ENCODE peak calls at places on chromosomes 16 and 17, in eight cellular contexts. One of them, this sample, is unnamed.

GRCh38 chr16:53600076-53600475 is 97.1 kb upstream of the AKTIP start:
- DNase-seq in T-helper 1 cell: no peak
- DNase-seq in omental fat pad: no peak
- DNase-seq in A673: no peak
- DNase-seq in heart left ventricle: no peak
- DNase-seq in NAMALWA: no peak
- DNase-seq in fibroblast of the aortic adventitia: no peak
- DNase-seq in foreskin fibroblast: no peak
- DNase-seq in this sample: no peak

GRCh38 chr16:64094992-64095579 is 1026.8 kb downstream of the CDH11 start:
- DNase-seq in NAMALWA: no peak
- DNase-seq in omental fat pad: no peak
- DNase-seq in foreskin fibroblast: peak
- DNase-seq in T-helper 1 cell: no peak
- DNase-seq in heart left ventricle: no peak
- DNase-seq in fibroblast of the aortic adventitia: no peak
- DNase-seq in A673: no peak
- DNase-seq in this sample: no peak

GRCh38 chr16:4700380-4700996 is 7.1 kb downstream of the NUDT16L1 start:
- DNase-seq in foreskin fibroblast: no peak
- DNase-seq in T-helper 1 cell: no peak
- DNase-seq in NAMALWA: no peak
- DNase-seq in omental fat pad: no peak
- DNase-seq in fibroblast of the aortic adventitia: no peak
- DNase-seq in heart left ventricle: no peak
- DNase-seq in A673: no peak
- DNase-seq in this sample: no peak

GRCh38 chr17:17711708-17712141 is 30.5 kb downstream of the RAI1 start:
- DNase-seq in A673: no peak
- DNase-seq in NAMALWA: no peak
- DNase-seq in T-helper 1 cell: no peak
- DNase-seq in heart left ventricle: no peak
- DNase-seq in fibroblast of the aortic adventitia: no peak
- DNase-seq in foreskin fibroblast: peak
- DNase-seq in omental fat pad: no peak
- DNase-seq in this sample: no peak

GRCh38 chr16:54402270-54402669 is 115.7 kb upstream of the IRX3 start:
- DNase-seq in T-helper 1 cell: no peak
- DNase-seq in NAMALWA: no peak
- DNase-seq in foreskin fibroblast: peak
- DNase-seq in heart left ventricle: peak
- DNase-seq in A673: no peak
- DNase-seq in omental fat pad: no peak
- DNase-seq in fibroblast of the aortic adventitia: peak
- DNase-seq in this sample: no peak

GRCh38 chr17:77208856-77209255 is 68.1 kb downstream of the SEC14L1 start:
- DNase-seq in T-helper 1 cell: no peak
- DNase-seq in A673: no peak
- DNase-seq in NAMALWA: no peak
- DNase-seq in fibroblast of the aortic adventitia: no peak
- DNase-seq in omental fat pad: no peak
- DNase-seq in heart left ventricle: no peak
- DNase-seq in foreskin fibroblast: no peak
- DNase-seq in this sample: no peak

GRCh38 chr17:17890773-17891759 is 54.3 kb upstream of the SREBF1 start:
- DNase-seq in NAMALWA: peak
- DNase-seq in A673: peak
- DNase-seq in T-helper 1 cell: no peak
- DNase-seq in foreskin fibroblast: peak
- DNase-seq in heart left ventricle: peak
- DNase-seq in fibroblast of the aortic adventitia: peak
- DNase-seq in omental fat pad: no peak
- DNase-seq in this sample: peak

GRCh38 chr16:85553436-85554113 is 59.5 kb upstream of the GSE1 start:
- DNase-seq in fibroblast of the aortic adventitia: peak
- DNase-seq in T-helper 1 cell: no peak
- DNase-seq in foreskin fibroblast: peak
- DNase-seq in NAMALWA: peak
- DNase-seq in heart left ventricle: peak
- DNase-seq in omental fat pad: no peak
- DNase-seq in A673: peak
- DNase-seq in this sample: peak

GRCh38 chr16:66717112-66717675 is 20.7 kb upstream of the CMTM4 start:
- DNase-seq in A673: peak
- DNase-seq in T-helper 1 cell: no peak
- DNase-seq in heart left ventricle: peak
- DNase-seq in omental fat pad: no peak
- DNase-seq in foreskin fibroblast: peak
- DNase-seq in fibroblast of the aortic adventitia: no peak
- DNase-seq in NAMALWA: peak
- DNase-seq in this sample: peak

GRCh38 chr17:44972953-44973352 is 4.8 kb upstream of the C1QL1 start:
- DNase-seq in heart left ventricle: no peak
- DNase-seq in omental fat pad: no peak
- DNase-seq in foreskin fibroblast: peak
- DNase-seq in T-helper 1 cell: no peak
- DNase-seq in NAMALWA: no peak
- DNase-seq in fibroblast of the aortic adventitia: peak
- DNase-seq in A673: no peak
- DNase-seq in this sample: no peak

GRCh38 chr16:27149986-27150385 is 53.3 kb upstream of the KDM8 start:
- DNase-seq in fibroblast of the aortic adventitia: no peak
- DNase-seq in heart left ventricle: no peak
- DNase-seq in foreskin fibroblast: no peak
- DNase-seq in NAMALWA: no peak
- DNase-seq in A673: no peak
- DNase-seq in omental fat pad: no peak
- DNase-seq in T-helper 1 cell: no peak
- DNase-seq in this sample: no peak

GRCh38 chr16:28572659-28573510 is 19.2 kb downstream of the SGF29 start:
- DNase-seq in fibroblast of the aortic adventitia: peak
- DNase-seq in A673: no peak
- DNase-seq in T-helper 1 cell: no peak
- DNase-seq in omental fat pad: no peak
- DNase-seq in NAMALWA: no peak
- DNase-seq in heart left ventricle: peak
- DNase-seq in foreskin fibroblast: no peak
- DNase-seq in this sample: no peak

GRCh38 chr17:34781571-34782108 is 179.6 kb downstream of the CCT6B start:
- DNase-seq in T-helper 1 cell: no peak
- DNase-seq in NAMALWA: no peak
- DNase-seq in A673: peak
- DNase-seq in heart left ventricle: no peak
- DNase-seq in fibroblast of the aortic adventitia: no peak
- DNase-seq in omental fat pad: no peak
- DNase-seq in foreskin fibroblast: peak
- DNase-seq in this sample: peak

GRCh38 chr17:27038676-27039075 is 255.2 kb upstream of the WSB1 start:
- DNase-seq in heart left ventricle: no peak
- DNase-seq in fibroblast of the aortic adventitia: no peak
- DNase-seq in foreskin fibroblast: no peak
- DNase-seq in T-helper 1 cell: no peak
- DNase-seq in NAMALWA: peak
- DNase-seq in omental fat pad: no peak
- DNase-seq in A673: peak
- DNase-seq in this sample: peak

GRCh38 chr16:57231821-57232350 is 13.2 kb upstream of the ARL2BP start:
- DNase-seq in fibroblast of the aortic adventitia: no peak
- DNase-seq in T-helper 1 cell: no peak
- DNase-seq in A673: no peak
- DNase-seq in NAMALWA: no peak
- DNase-seq in heart left ventricle: no peak
- DNase-seq in omental fat pad: no peak
- DNase-seq in foreskin fibroblast: no peak
- DNase-seq in this sample: no peak

GRCh38 chr16:55478827-55479559 is at the start of gene MMP2:
- DNase-seq in T-helper 1 cell: no peak
- DNase-seq in NAMALWA: no peak
- DNase-seq in A673: peak
- DNase-seq in heart left ventricle: peak
- DNase-seq in fibroblast of the aortic adventitia: peak
- DNase-seq in foreskin fibroblast: peak
- DNase-seq in omental fat pad: no peak
- DNase-seq in this sample: peak

GRCh38 chr16:11032922-11033291 is 88.5 kb downstream of the CLEC16A start:
- DNase-seq in fibroblast of the aortic adventitia: peak
- DNase-seq in NAMALWA: no peak
- DNase-seq in foreskin fibroblast: peak
- DNase-seq in heart left ventricle: peak
- DNase-seq in T-helper 1 cell: no peak
- DNase-seq in A673: peak
- DNase-seq in omental fat pad: no peak
- DNase-seq in this sample: no peak

GRCh38 chr17:44247346-44248219 is 20.4 kb downstream of the SLC4A1 start:
- DNase-seq in A673: no peak
- DNase-seq in T-helper 1 cell: no peak
- DNase-seq in fibroblast of the aortic adventitia: no peak
- DNase-seq in foreskin fibroblast: no peak
- DNase-seq in omental fat pad: no peak
- DNase-seq in heart left ventricle: peak
- DNase-seq in NAMALWA: no peak
- DNase-seq in this sample: no peak

GRCh38 chr17:53391197-53391596 is 431.5 kb upstream of the KIF2B start:
- DNase-seq in fibroblast of the aortic adventitia: no peak
- DNase-seq in foreskin fibroblast: no peak
- DNase-seq in heart left ventricle: no peak
- DNase-seq in A673: no peak
- DNase-seq in T-helper 1 cell: no peak
- DNase-seq in NAMALWA: no peak
- DNase-seq in omental fat pad: no peak
- DNase-seq in this sample: no peak

GRCh38 chr17:51079049-51079448 is 41.6 kb downstream of the SPAG9 start:
- DNase-seq in omental fat pad: no peak
- DNase-seq in fibroblast of the aortic adventitia: peak
- DNase-seq in foreskin fibroblast: peak
- DNase-seq in A673: no peak
- DNase-seq in T-helper 1 cell: no peak
- DNase-seq in NAMALWA: no peak
- DNase-seq in heart left ventricle: no peak
- DNase-seq in this sample: no peak

GRCh38 chr17:17468217-17469010 is 8.4 kb upstream of the MED9 start:
- DNase-seq in omental fat pad: no peak
- DNase-seq in heart left ventricle: no peak
- DNase-seq in fibroblast of the aortic adventitia: no peak
- DNase-seq in NAMALWA: no peak
- DNase-seq in A673: no peak
- DNase-seq in T-helper 1 cell: no peak
- DNase-seq in foreskin fibroblast: no peak
- DNase-seq in this sample: no peak

GRCh38 chr17:63998721-63999679 is 849 bp downstream of the PRR29 start:
- DNase-seq in fibroblast of the aortic adventitia: no peak
- DNase-seq in NAMALWA: peak
- DNase-seq in omental fat pad: peak
- DNase-seq in T-helper 1 cell: no peak
- DNase-seq in A673: no peak
- DNase-seq in heart left ventricle: no peak
- DNase-seq in foreskin fibroblast: no peak
- DNase-seq in this sample: no peak

GRCh38 chr17:66098040-66098439 is 93.9 kb downstream of the CEP112 start:
- DNase-seq in T-helper 1 cell: no peak
- DNase-seq in NAMALWA: no peak
- DNase-seq in fibroblast of the aortic adventitia: no peak
- DNase-seq in A673: no peak
- DNase-seq in omental fat pad: no peak
- DNase-seq in heart left ventricle: no peak
- DNase-seq in foreskin fibroblast: peak
- DNase-seq in this sample: no peak

GRCh38 chr16:83312846-83313245 is 494.9 kb upstream of the HSBP1 start:
- DNase-seq in fibroblast of the aortic adventitia: no peak
- DNase-seq in foreskin fibroblast: no peak
- DNase-seq in heart left ventricle: no peak
- DNase-seq in omental fat pad: no peak
- DNase-seq in A673: no peak
- DNase-seq in NAMALWA: no peak
- DNase-seq in T-helper 1 cell: no peak
- DNase-seq in this sample: no peak

GRCh38 chr16:25109643-25110042 is 1.9 kb upstream of the LCMT1 start:
- DNase-seq in heart left ventricle: peak
- DNase-seq in T-helper 1 cell: no peak
- DNase-seq in fibroblast of the aortic adventitia: peak
- DNase-seq in omental fat pad: peak
- DNase-seq in A673: peak
- DNase-seq in foreskin fibroblast: peak
- DNase-seq in NAMALWA: no peak
- DNase-seq in this sample: no peak

GRCh38 chr16:1527836-1528811 is 5.3 kb upstream of the TMEM204 start:
- DNase-seq in T-helper 1 cell: no peak
- DNase-seq in NAMALWA: no peak
- DNase-seq in A673: no peak
- DNase-seq in fibroblast of the aortic adventitia: peak
- DNase-seq in foreskin fibroblast: no peak
- DNase-seq in omental fat pad: no peak
- DNase-seq in heart left ventricle: peak
- DNase-seq in this sample: peak

GRCh38 chr17:79808763-79809529 is 12.1 kb upstream of the CBX8 start:
- DNase-seq in foreskin fibroblast: no peak
- DNase-seq in A673: no peak
- DNase-seq in heart left ventricle: no peak
- DNase-seq in omental fat pad: no peak
- DNase-seq in fibroblast of the aortic adventitia: no peak
- DNase-seq in NAMALWA: no peak
- DNase-seq in T-helper 1 cell: peak
- DNase-seq in this sample: no peak